ENCODE peak calls at places on chromosomes 5 and 9, in nine cellular contexts. W is heart left ventricle; G is NCI-H1105; Y is Daoy; E is stimulated activated CD4-positive, alpha-beta T cell treated with anti-CD3 and anti-CD28 coated beads, Interleukin-12 subunit alpha, Interleukin-12 subunit beta, amount 100 ng/mL, for 24 hours; T is nucleus accumbens; Q is cardiac muscle cell; S is HFF-Myc; D is PC-3. J is an unnamed sample.
A peak's percentile ranks its signal among the peaks of the same experiment; 100 is the strongest.

GRCh38 chr9:5493597-5494511 is 16.5 kb upstream of the PDCD1LG2 start:
- DNase-seq in W (peak; percentile 38), G (no peak), Y (peak; percentile 91), E (no peak), T (no peak), Q (no peak), S (peak; percentile 43), D (peak; percentile 83), J (peak; percentile 91)

GRCh38 chr5:87383216-87383615 is 29.5 kb downstream of the CCNH start:
- DNase-seq in W (no peak), G (no peak), Y (no peak), E (no peak), T (no peak), Q (no peak), S (peak; percentile 2), D (peak; percentile 34), J (no peak)

GRCh38 chr9:99012957-99013512 is 69.3 kb downstream of the COL15A1 start:
- DNase-seq in W (no peak), G (no peak), Y (no peak), E (no peak), T (no peak), Q (no peak), S (no peak), D (no peak), J (peak; percentile 58)

GRCh38 chr5:145246379-145246778 is 588.8 kb downstream of the PRELID2 start:
- DNase-seq in W (no peak), G (no peak), Y (no peak), E (no peak), T (no peak), Q (no peak), S (no peak), D (no peak), J (no peak)

GRCh38 chr5:170117736-170118135 is 12.0 kb downstream of the FOXI1 start:
- DNase-seq in W (no peak), G (no peak), Y (no peak), E (no peak), T (no peak), Q (no peak), S (no peak), D (no peak), J (no peak)

GRCh38 chr5:10576121-10576789 is 12.4 kb downstream of the ANKRD33B start:
- DNase-seq in W (peak; percentile 27), G (no peak), Y (no peak), E (no peak), T (no peak), Q (no peak), S (no peak), D (no peak), J (no peak)

GRCh38 chr9:37902804-37903580 is 935 bp downstream of the SLC25A51 start:
- DNase-seq in W (no peak), G (no peak), Y (no peak), E (no peak), T (no peak), Q (no peak), S (no peak), D (peak; percentile 50), J (peak; percentile 37)

GRCh38 chr5:5979362-5979760 is 399.0 kb downstream of the MED10 start:
- DNase-seq in W (no peak), G (no peak), Y (peak; percentile 80), E (no peak), T (no peak), Q (no peak), S (no peak), D (peak; percentile 99), J (peak; percentile 49)

GRCh38 chr9:96139592-96140251 is 162.3 kb downstream of the HSD17B3 start:
- DNase-seq in W (no peak), G (peak; percentile 82), Y (peak; percentile 79), E (no peak), T (no peak), Q (no peak), S (peak; percentile 74), D (peak; percentile 11), J (no peak)

GRCh38 chr5:18195910-18196309 is 561.6 kb downstream of the TAF11L14 start:
- DNase-seq in W (no peak), G (no peak), Y (no peak), E (no peak), T (no peak), Q (no peak), S (no peak), D (peak; percentile 66), J (no peak)

GRCh38 chr9:129520082-129520481 is 100.8 kb downstream of the C9orf50 start:
- DNase-seq in W (no peak), G (no peak), Y (no peak), E (no peak), T (no peak), Q (no peak), S (no peak), D (no peak), J (no peak)

GRCh38 chr5:61280205-61280604 is 51.9 kb upstream of the ZSWIM6 start:
- DNase-seq in W (no peak), G (peak; percentile 89), Y (peak; percentile 83), E (no peak), T (no peak), Q (no peak), S (peak; percentile 46), D (peak; percentile 68), J (peak; percentile 82)

J was measured in HT1080.